ENCODE peak calls at places on chromosomes 5 and 9, in seven cellular contexts. E is HepG2, V is sigmoid colon, N is uterus, M is HCT116, A is tibial nerve, F is IMR-90. Z is an unnamed sample.

GRCh38 chr9:36207016-36207415 is 16.3 kb downstream of the CLTA start:
- DNase-seq in E (no peak), V (peak; percentile 20), N (no peak), M (no peak), A (no peak), F (peak; percentile 63), Z (no peak)

GRCh38 chr5:89128097-89128496 is 245.1 kb upstream of the MEF2C start:
- DNase-seq in E (no peak), V (no peak), N (no peak), M (no peak), A (no peak), F (peak; percentile 1), Z (no peak)

GRCh38 chr5:39755986-39756385 is 331.2 kb upstream of the DAB2 start:
- DNase-seq in E (no peak), V (no peak), N (no peak), M (peak; percentile 63), A (no peak), F (peak; percentile 96), Z (no peak)

GRCh38 chr9:32603914-32604852 is 31.2 kb upstream of the NDUFB6 start:
- DNase-seq in E (peak; percentile 12), V (no peak), N (no peak), M (peak; percentile 81), A (no peak), F (no peak), Z (no peak)

GRCh38 chr5:73151733-73152410 is 21.1 kb upstream of the TMEM174 start:
- DNase-seq in E (no peak), V (no peak), N (no peak), M (no peak), A (no peak), F (peak; percentile 18), Z (no peak)

GRCh38 chr5:163269624-163270023 is 167.8 kb upstream of the CCNG1 start:
- DNase-seq in E (no peak), V (no peak), N (no peak), M (no peak), A (no peak), F (no peak), Z (no peak)

GRCh38 chr9:34437006-34437925 is 21.1 kb downstream of the FAM219A start:
- DNase-seq in E (peak; percentile 68), V (peak; percentile 70), N (no peak), M (peak; percentile 67), A (peak; percentile 26), F (peak; percentile 79), Z (peak; percentile 62)

GRCh38 chr9:82456621-82457020 is 468.0 kb downstream of the SPATA31D1 start:
- DNase-seq in E (no peak), V (no peak), N (no peak), M (no peak), A (no peak), F (peak; percentile 76), Z (no peak)

GRCh38 chr9:21015122-21015815 is 16.2 kb downstream of the HACD4 start:
- DNase-seq in E (no peak), V (no peak), N (no peak), M (no peak), A (no peak), F (peak; percentile 34), Z (no peak)

GRCh38 chr9:91433180-91433579 is 9.5 kb upstream of the NFIL3 start:
- DNase-seq in E (peak; percentile 71), V (no peak), N (no peak), M (peak; percentile 78), A (no peak), F (peak; percentile 98), Z (no peak)

DNA sequence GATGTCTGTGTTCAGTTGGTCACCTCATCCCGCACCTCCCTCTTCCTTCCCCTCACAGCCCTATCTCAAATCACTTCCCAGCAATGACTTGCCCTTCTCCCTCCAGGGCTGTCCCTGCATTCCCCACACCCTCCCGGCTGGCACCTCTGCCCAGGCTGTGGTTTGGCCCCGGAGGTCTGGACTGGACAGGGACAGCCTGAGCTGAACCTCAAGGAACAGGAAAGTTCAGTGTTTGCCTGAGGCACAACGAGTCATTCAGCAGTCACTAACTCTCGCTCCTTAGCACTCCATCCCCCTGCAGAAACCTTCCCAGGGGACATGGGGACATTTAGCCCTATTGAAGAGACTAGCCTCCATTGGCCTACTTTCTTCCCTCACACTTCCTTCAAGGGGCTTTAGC is 58.3 kb upstream of the MAP3K1 start:
- DNase-seq in E (no peak), V (no peak), N (no peak), M (no peak), A (no peak), F (peak; percentile 32), Z (no peak)
- H3K27ac ChIP-seq in E (no peak overlapping the region), V (no peak overlapping the region), N (no peak overlapping the region), M (no peak overlapping the region), A (no peak overlapping the region), F (no peak overlapping the region), Z (no peak overlapping the region)

DNA sequence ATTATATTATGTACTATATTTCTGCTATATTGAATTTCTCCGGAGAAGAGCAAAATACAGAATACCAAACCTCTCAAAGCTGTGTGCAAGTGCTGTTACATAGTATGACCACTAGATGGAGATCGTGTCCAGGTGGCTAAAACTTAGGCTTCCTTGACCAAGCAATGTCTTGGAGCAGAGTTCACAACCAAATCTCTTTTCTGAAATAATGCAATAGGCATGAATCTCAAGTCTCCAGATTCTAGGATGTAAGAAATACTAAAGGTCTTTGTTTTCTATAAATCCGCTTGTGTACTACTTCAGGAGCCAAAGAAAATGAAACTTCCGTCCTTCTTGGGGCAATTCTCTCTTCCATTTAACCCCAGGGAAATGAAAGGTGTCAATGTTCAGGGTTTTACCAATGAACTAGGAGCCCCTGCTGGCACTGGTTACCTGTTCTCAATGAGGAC is 181.5 kb upstream of the RAI14 start:
- DNase-seq in E (peak; percentile 40), V (no peak), N (no peak), M (peak; percentile 38), A (no peak), F (peak; percentile 77), Z (no peak)
- TF ChIP-seq POLR2A in E (no peak), V (no peak), N (no peak), M (no peak), A (no peak), F (peak; percentile 45), Z (no peak)

DNA sequence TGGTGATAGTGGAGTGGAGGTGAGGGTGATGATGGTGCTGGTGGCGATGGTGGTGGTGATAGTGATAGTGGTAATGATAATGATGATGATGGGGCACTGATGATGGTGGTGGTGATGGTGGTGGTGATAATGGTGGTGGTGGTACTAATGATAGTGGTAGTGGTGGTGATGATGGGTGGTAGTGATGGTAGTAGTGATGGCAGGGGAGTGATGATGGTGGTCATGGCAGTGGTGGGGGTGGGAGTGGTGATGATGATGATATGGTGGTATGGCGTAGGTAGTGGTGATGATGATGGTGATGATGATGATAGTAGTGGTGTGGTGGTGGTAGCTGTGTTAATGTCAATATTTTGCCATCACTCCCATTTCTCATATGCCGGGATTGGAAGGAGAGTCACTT is 44.5 kb upstream of the ORM1 start:
- DNase-seq in E (no peak), V (no peak), N (no peak), M (no peak), A (no peak), F (no peak), Z (no peak)
- H3K27ac ChIP-seq in E (no peak overlapping the region), V (no peak overlapping the region), N (no peak overlapping the region), M (peak overlapping the region; percentile 91), A (no peak overlapping the region), F (no peak overlapping the region), Z (peak overlapping the region; percentile 21)

GRCh38 chr5:61948151-61948550 is 357.9 kb upstream of the KIF2A start:
- DNase-seq in E (no peak), V (no peak), N (no peak), M (no peak), A (no peak), F (no peak), Z (no peak)

GRCh38 chr5:61949680-61950435 is 356.1 kb upstream of the KIF2A start:
- DNase-seq in E (no peak), V (no peak), N (no peak), M (no peak), A (no peak), F (no peak), Z (no peak)

GRCh38 chr5:61953913-61954312 is 352.1 kb upstream of the KIF2A start:
- DNase-seq in E (no peak), V (no peak), N (no peak), M (no peak), A (no peak), F (no peak), Z (no peak)

GRCh38 chr5:61949054-61949679 is 356.8 kb upstream of the KIF2A start:
- DNase-seq in E (no peak), V (no peak), N (no peak), M (no peak), A (no peak), F (no peak), Z (no peak)

DNA sequence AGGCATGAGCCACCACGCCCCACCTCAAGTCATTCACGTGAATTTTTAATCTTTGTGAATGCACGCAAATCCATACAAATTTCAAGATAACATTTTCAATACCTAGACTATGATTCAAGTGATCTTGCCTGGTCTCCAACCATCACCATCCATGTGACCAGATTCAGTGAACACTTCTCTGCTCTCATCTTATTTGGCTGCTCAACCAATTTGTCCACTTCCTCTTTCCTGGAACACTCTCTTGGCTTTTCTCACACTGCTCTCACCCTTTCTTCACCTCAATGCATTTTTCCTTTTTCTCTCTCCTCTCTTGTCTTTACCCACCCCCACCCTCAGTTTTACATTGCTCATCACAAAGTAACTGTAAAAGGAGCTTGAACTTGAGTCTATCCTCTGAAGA is 354.7 kb upstream of the KIF2A start:
- DNase-seq in E (no peak), V (no peak), N (no peak), M (no peak), A (no peak), F (no peak), Z (no peak)
- TF ChIP-seq POLR2A in E (no peak), V (no peak), N (no peak), M (no peak), A (no peak), F (no peak), Z (no peak)